ENCODE peak calls at places on chromosomes 16 and 17, in seven cellular contexts. Y, A, N, T, S, P and W are unnamed samples. For H3K4me1, the result is how much of the 10 kb centered on the place peaks cover.

GRCh38 chr17:64154321-64155089 is 24.6 kb upstream of the ERN1 start:
- DNase-seq in Y (peak), A (no peak), N (no peak), T (no peak), S (peak), P (no peak), W (no peak)

GRCh38 chr17:79919164-79919585 is 79.9 kb upstream of the CBX4 start:
- DNase-seq in Y (no peak), A (no peak), N (peak), T (no peak), S (peak), P (no peak), W (peak)

GRCh38 chr16:73610605-73611177 is 562.8 kb upstream of the ZFHX3 start:
- DNase-seq in Y (peak), A (no peak), N (no peak), T (no peak), S (no peak), P (no peak), W (no peak)

GRCh38 chr17:2391597-2392251 is 9.1 kb downstream of the MNT start:
- DNase-seq in Y (no peak), A (peak), N (no peak), T (no peak), S (no peak), P (no peak), W (no peak)

GRCh38 chr17:75465039-75465438 is 8.6 kb downstream of the TMEM94 start:
- DNase-seq in Y (no peak), A (no peak), N (no peak), T (no peak), S (no peak), P (no peak), W (no peak)

GRCh38 chr17:29855686-29856085 is 74.3 kb downstream of the SSH2 start:
- DNase-seq in Y (no peak), A (no peak), N (peak), T (no peak), S (no peak), P (no peak), W (no peak)

GRCh38 chr16:49608801-49609200 is 235.2 kb downstream of the C16orf78 start:
- DNase-seq in Y (peak), A (peak), N (peak), T (peak), S (peak), P (no peak), W (no peak)

GRCh38 chr16:24848065-24848464 is 2.3 kb downstream of the SLC5A11 start:
- DNase-seq in Y (no peak), A (no peak), N (peak), T (no peak), S (no peak), P (no peak), W (peak)

GRCh38 chr17:74579910-74580309 is 12.2 kb downstream of the CD300LD start:
- DNase-seq in Y (no peak), A (no peak), N (no peak), T (no peak), S (no peak), P (no peak), W (no peak)

GRCh38 chr16:5060073-5060641 is 5.6 kb downstream of the C16orf89 start:
- DNase-seq in Y (no peak), A (no peak), N (no peak), T (no peak), S (no peak), P (no peak), W (no peak)

GRCh38 chr17:56771563-56771962 is 62.2 kb downstream of the C17orf67 start:
- DNase-seq in Y (no peak), A (no peak), N (no peak), T (no peak), S (no peak), P (no peak), W (no peak)

GRCh38 chr16:12245088-12245922 is 268.8 kb downstream of the SNX29 start:
- DNase-seq in Y (no peak), A (no peak), N (no peak), T (no peak), S (no peak), P (no peak), W (no peak)

GRCh38 chr17:7856081-7856791 is 1.1 kb downstream of the NAA38 start:
- DNase-seq in Y (peak), A (peak), N (peak), T (peak), S (no peak), P (peak), W (peak)

GRCh38 chr17:42221886-42222745 is 27.8 kb upstream of the GHDC start:
- DNase-seq in Y (peak), A (peak), N (peak), T (peak), S (peak), P (peak), W (no peak)

GRCh38 chr16:88078111-88078775 is 127.0 kb downstream of the BANP start:
- DNase-seq in Y (no peak), A (no peak), N (no peak), T (no peak), S (no peak), P (no peak), W (no peak)

GRCh38 chr16:49698416-49698815 is 157.5 kb downstream of the ZNF423 start:
- DNase-seq in Y (peak), A (no peak), N (no peak), T (no peak), S (peak), P (no peak), W (no peak)

GRCh38 chr17:14306602-14307001 is 5.7 kb downstream of the HS3ST3B1 start:
- DNase-seq in Y (no peak), A (no peak), N (peak), T (no peak), S (no peak), P (no peak), W (no peak)

GRCh38 chr17:72034000-72034399 is 86.8 kb upstream of the SOX9 start:
- DNase-seq in Y (no peak), A (peak), N (no peak), T (no peak), S (no peak), P (no peak), W (no peak)

GRCh38 chr17:63364387-63364786 is 81.7 kb downstream of the CYB561 start:
- DNase-seq in Y (no peak), A (no peak), N (peak), T (peak), S (no peak), P (no peak), W (peak)

GRCh38 chr16:75559564-75560372 is 3.7 kb upstream of the TMEM231 start:
- DNase-seq in Y (peak), A (no peak), N (peak), T (peak), S (peak), P (no peak), W (no peak)

GRCh38 chr17:51347851-51348584 is 87.7 kb downstream of the UTP18 start:
- DNase-seq in Y (no peak), A (no peak), N (no peak), T (no peak), S (no peak), P (no peak), W (no peak)

GRCh38 chr16:4414187-4414909 is 2.0 kb downstream of the CORO7 start:
- DNase-seq in Y (no peak), A (peak), N (no peak), T (no peak), S (no peak), P (peak), W (no peak)

GRCh38 chr16:79483336-79483735 is 117.2 kb downstream of the MAF start:
- DNase-seq in Y (no peak), A (no peak), N (no peak), T (no peak), S (no peak), P (no peak), W (no peak)

GRCh38 chr16:1333149-1333812 is at the start of gene BAIAP3:
- DNase-seq in Y (peak), A (peak), N (peak), T (peak), S (peak), P (no peak), W (peak)

GRCh38 chr17:17498606-17499301 is 2.6 kb upstream of the RASD1 start:
- DNase-seq in Y (no peak), A (no peak), N (no peak), T (no peak), S (no peak), P (no peak), W (no peak)

GRCh38 chr17:1724351-1724868 is at the start of gene WDR81:
- DNase-seq in Y (peak), A (peak), N (peak), T (peak), S (peak), P (peak), W (peak)

GRCh38 chr17:5584971-5585794 is 874 bp upstream of the NLRP1 start:
- DNase-seq in Y (no peak), A (no peak), N (peak), T (no peak), S (peak), P (no peak), W (peak)

GRCh38 chr17:59154335-59154720 is 658 bp downstream of the SKA2 start:
- DNase-seq in Y (peak), A (peak), N (peak), T (peak), S (peak), P (peak), W (peak)

GRCh38 chr16:87666919-87667318 is 64.6 kb downstream of the JPH3 start:
- DNase-seq in Y (no peak), A (no peak), N (no peak), T (no peak), S (no peak), P (no peak), W (no peak)

GRCh38 chr16:10817963-10818941 is at the start of gene TVP23A:
- DNase-seq in Y (peak), A (no peak), N (no peak), T (peak), S (peak), P (no peak), W (no peak)

GRCh38 chr17:62085511-62086408 is 20.7 kb upstream of the MED13 start:
- DNase-seq in Y (no peak), A (no peak), N (peak), T (peak), S (no peak), P (no peak), W (no peak)

GRCh38 chr17:17504341-17505140 is 8.3 kb upstream of the RASD1 start:
- DNase-seq in Y (no peak), A (no peak), N (no peak), T (no peak), S (no peak), P (no peak), W (no peak)

GRCh38 chr17:66717680-66718079 is 117.2 kb upstream of the CACNG5 start:
- DNase-seq in Y (no peak), A (peak), N (no peak), T (peak), S (no peak), P (no peak), W (peak)

GRCh38 chr17:2102931-2103398 is 48.1 kb downstream of the HIC1 start:
- DNase-seq in Y (no peak), A (no peak), N (peak), T (no peak), S (no peak), P (no peak), W (peak)

GRCh38 chr17:72572604-72573491 is 452.0 kb downstream of the SOX9 start:
- DNase-seq in Y (no peak), A (no peak), N (peak), T (no peak), S (no peak), P (no peak), W (no peak)

GRCh38 chr17:78525511-78526160 is 51.6 kb downstream of the DNAH17 start:
- DNase-seq in Y (no peak), A (no peak), N (no peak), T (no peak), S (no peak), P (no peak), W (no peak)

GRCh38 chr17:4839221-4839620 is 6.1 kb downstream of the MINK1 start:
- DNase-seq in Y (no peak), A (no peak), N (no peak), T (no peak), S (no peak), P (no peak), W (no peak)

GRCh38 chr16:89581045-89581695 is 5.6 kb downstream of the CPNE7 start:
- DNase-seq in Y (no peak), A (no peak), N (peak), T (peak), S (no peak), P (no peak), W (peak)

GRCh38 chr16:74309789-74310781 is 13.5 kb downstream of the PSMD7 start:
- DNase-seq in Y (peak), A (peak), N (peak), T (peak), S (peak), P (peak), W (peak)

GRCh38 chr17:21029515-21029914 is 13.3 kb downstream of the USP22 start:
- DNase-seq in Y (no peak), A (no peak), N (peak), T (no peak), S (no peak), P (no peak), W (no peak)

GRCh38 chr17:21030375-21030774 is 12.4 kb downstream of the USP22 start:
- DNase-seq in Y (no peak), A (no peak), N (no peak), T (no peak), S (no peak), P (no peak), W (no peak)

GRCh38 chr17:21027031-21027430 is 15.8 kb downstream of the USP22 start:
- DNase-seq in Y (no peak), A (no peak), N (no peak), T (no peak), S (no peak), P (no peak), W (no peak)

GRCh38 chr17:21029032-21029431 is 13.8 kb downstream of the USP22 start:
- DNase-seq in Y (no peak), A (no peak), N (peak), T (peak), S (no peak), P (no peak), W (peak)

GRCh38 chr17:21028192-21028591 is 14.6 kb downstream of the USP22 start:
- DNase-seq in Y (no peak), A (no peak), N (no peak), T (no peak), S (no peak), P (no peak), W (no peak)
- H3K4me1 ChIP-seq in Y (under half), A (under half), N (under half), T (under half), S (under half), P (under half), W (under half)

DNA sequence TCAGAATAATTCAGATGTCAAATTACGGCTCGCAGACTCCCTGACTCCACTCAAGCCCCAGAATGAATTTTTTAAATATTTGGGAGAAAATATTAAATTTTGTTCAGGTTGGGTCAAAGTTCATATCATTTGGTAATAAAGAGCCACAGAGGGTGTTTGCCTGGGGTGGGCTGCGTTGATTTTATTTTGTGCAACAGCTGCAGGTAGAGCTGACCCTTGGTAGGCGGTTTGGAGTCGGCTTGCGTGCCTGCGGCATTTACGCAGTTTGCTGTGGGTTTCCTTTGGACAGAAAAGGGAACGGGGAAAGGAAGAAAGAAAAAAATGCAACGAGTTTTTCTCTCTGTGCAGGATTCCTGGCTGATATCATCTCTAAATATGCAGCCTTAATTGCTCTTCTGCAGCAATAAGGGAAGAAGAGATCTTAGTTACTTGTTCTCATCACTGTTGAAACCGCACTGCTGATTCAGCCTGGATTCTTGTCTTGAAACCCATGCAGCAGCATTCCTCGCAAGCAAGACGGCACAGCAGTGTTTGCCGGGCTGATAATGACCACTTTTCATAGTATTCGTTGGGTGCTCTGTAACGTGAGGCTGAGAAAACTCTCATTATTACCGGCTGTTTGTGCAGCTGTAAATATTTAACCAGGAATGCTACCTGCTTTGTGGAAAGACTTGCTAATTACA is 114.6 kb downstream of the IRX3 start:
- DNase-seq in Y (peak), A (no peak), N (peak), T (peak), S (peak), P (no peak), W (peak)
- TF ChIP-seq EZH2phosphoT487 in Y (no peak), A (no peak), N (no peak), T (no peak), S (no peak), P (no peak), W (no peak)

GRCh38 chr17:76968707-76969597 is 100.7 kb downstream of the MGAT5B start:
- DNase-seq in Y (peak), A (peak), N (no peak), T (peak), S (peak), P (peak), W (peak)
- H3K4me3 ChIP-seq in Y (peak), A (peak), N (no peak), T (peak), S (peak), P (peak), W (peak)

DNA sequence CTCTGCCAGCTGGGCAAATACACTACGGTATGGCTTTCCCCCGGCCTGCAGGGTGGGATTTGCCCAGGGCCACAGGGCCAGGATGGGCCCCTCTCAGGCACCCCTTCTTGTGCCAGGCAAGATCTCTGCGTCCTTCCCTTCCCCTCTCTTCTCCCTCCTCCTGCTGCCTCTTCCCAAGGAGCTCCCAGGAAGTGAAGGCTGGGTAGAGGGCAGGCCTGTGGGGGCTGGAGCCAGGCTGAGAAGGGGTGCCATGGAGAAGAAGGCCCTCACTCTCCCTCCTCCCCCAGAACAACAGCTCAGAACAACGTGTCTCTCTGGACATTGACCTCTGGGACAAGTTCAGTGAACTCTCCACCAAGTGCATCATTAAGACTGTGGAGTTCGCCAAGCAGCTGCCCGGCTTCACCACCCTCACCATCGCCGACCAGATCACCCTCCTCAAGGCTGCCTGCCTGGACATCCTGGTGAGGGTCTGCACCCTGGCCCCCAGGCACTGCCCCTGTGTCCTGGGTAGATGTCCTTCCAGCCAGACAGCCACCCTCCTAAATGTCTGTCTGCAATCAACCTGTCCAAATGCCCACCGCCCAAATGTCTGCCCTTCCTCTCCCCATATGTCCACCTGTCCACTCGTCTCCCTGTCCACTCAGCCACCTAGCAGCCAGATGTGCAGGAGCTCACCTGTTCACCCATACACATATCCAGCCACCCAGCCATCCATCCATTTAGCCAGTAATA is 12.3 kb downstream of the GJD3 start:
- DNase-seq in Y (no peak), A (no peak), N (no peak), T (no peak), S (no peak), P (no peak), W (no peak)
- H3K4me1 ChIP-seq in Y (under half), A (under half), N (under half), T (half or more), S (half or more), P (under half), W (under half)

DNA sequence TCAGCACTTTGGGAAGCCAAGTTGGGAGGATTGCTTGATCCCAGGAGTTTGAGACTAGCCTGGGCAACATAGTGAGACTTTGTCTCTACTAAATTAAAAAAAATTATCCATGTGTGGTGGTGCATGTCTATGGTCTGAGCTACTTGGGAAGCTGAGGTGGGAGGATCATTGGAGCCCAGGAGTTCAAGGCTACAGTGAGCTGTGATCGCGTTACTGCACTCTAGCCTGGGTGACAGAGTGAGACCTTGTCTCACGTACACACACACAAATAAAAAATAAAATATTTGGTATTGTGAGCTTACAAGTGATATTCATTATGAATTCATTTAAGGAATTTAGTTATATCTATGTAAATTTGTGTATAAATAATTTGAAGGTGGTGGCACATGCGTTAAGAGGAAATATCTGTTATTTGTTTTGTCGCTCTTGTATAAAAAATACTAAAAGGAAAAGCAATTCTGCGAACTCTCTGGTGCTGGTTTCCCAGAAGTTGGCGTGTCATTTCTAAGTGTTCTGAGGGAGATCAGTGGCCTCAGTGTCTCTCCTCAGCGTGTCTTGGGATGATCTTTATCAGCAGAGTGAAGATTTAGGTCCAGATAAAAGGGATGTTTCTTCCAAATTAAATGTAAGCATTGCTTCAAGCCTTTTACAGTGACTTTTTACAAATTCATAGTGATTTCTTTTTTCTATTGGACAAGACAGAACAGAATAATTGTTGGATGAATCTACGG is 187.6 kb downstream of the FTO start:
- DNase-seq in Y (no peak), A (no peak), N (no peak), T (no peak), S (no peak), P (no peak), W (no peak)
- TF ChIP-seq EZH2phosphoT487 in Y (no peak), A (no peak), N (no peak), T (no peak), S (no peak), P (no peak), W (no peak)

GRCh38 chr16:84603115-84603816 is 14.6 kb downstream of the COTL1 start:
- DNase-seq in Y (no peak), A (no peak), N (peak), T (peak), S (no peak), P (no peak), W (peak)
- H3K4me3 ChIP-seq in Y (no peak), A (no peak), N (peak), T (no peak), S (no peak), P (no peak), W (peak)